ENCODE peak calls at places on chromosomes 5 and 9, in seven cellular contexts. One of them, this sample, is unnamed.

GRCh38 chr5:141692533-141692888 is 10.5 kb upstream of the ARAP3 start:
- DNase-seq in cardiac muscle cell: no peak
- DNase-seq in GM12865: no peak
- DNase-seq in brain microvascular endothelial cell: no peak
- DNase-seq in fibroblast of lung: no peak
- DNase-seq in uterus: no peak
- DNase-seq in astrocyte of the spinal cord: no peak
- DNase-seq in this sample: no peak

GRCh38 chr9:4923580-4924544 is 61.2 kb upstream of the JAK2 start:
- DNase-seq in brain microvascular endothelial cell: no peak
- DNase-seq in GM12865: peak
- DNase-seq in uterus: no peak
- DNase-seq in cardiac muscle cell: no peak
- DNase-seq in astrocyte of the spinal cord: peak
- DNase-seq in fibroblast of lung: peak
- DNase-seq in this sample: peak

GRCh38 chr5:54761213-54761701 is 224.1 kb downstream of the ESM1 start:
- DNase-seq in uterus: peak
- DNase-seq in GM12865: no peak
- DNase-seq in fibroblast of lung: peak
- DNase-seq in cardiac muscle cell: no peak
- DNase-seq in astrocyte of the spinal cord: peak
- DNase-seq in brain microvascular endothelial cell: peak
- DNase-seq in this sample: peak

GRCh38 chr5:34014614-34015013 is 6.8 kb upstream of the AMACR start:
- DNase-seq in cardiac muscle cell: no peak
- DNase-seq in fibroblast of lung: no peak
- DNase-seq in brain microvascular endothelial cell: no peak
- DNase-seq in astrocyte of the spinal cord: no peak
- DNase-seq in uterus: no peak
- DNase-seq in GM12865: no peak
- DNase-seq in this sample: no peak

GRCh38 chr9:69444021-69444420 is 119.0 kb downstream of the ENTREP1 start:
- DNase-seq in GM12865: no peak
- DNase-seq in uterus: no peak
- DNase-seq in fibroblast of lung: peak
- DNase-seq in cardiac muscle cell: no peak
- DNase-seq in brain microvascular endothelial cell: peak
- DNase-seq in astrocyte of the spinal cord: peak
- DNase-seq in this sample: peak

GRCh38 chr5:1800470-1801060 is 642 bp upstream of the NDUFS6 start:
- DNase-seq in fibroblast of lung: peak
- DNase-seq in brain microvascular endothelial cell: no peak
- DNase-seq in astrocyte of the spinal cord: peak
- DNase-seq in uterus: no peak
- DNase-seq in cardiac muscle cell: peak
- DNase-seq in GM12865: peak
- DNase-seq in this sample: peak

GRCh38 chr9:99015890-99016289 is 72.2 kb downstream of the COL15A1 start:
- DNase-seq in uterus: no peak
- DNase-seq in brain microvascular endothelial cell: no peak
- DNase-seq in astrocyte of the spinal cord: no peak
- DNase-seq in cardiac muscle cell: no peak
- DNase-seq in fibroblast of lung: no peak
- DNase-seq in GM12865: no peak
- DNase-seq in this sample: no peak

GRCh38 chr9:4927043-4927471 is 58.0 kb upstream of the JAK2 start:
- DNase-seq in cardiac muscle cell: peak
- DNase-seq in astrocyte of the spinal cord: no peak
- DNase-seq in fibroblast of lung: no peak
- DNase-seq in GM12865: peak
- DNase-seq in brain microvascular endothelial cell: no peak
- DNase-seq in uterus: no peak
- DNase-seq in this sample: no peak

GRCh38 chr5:116566251-116566650 is 8.4 kb downstream of the SEMA6A start:
- DNase-seq in cardiac muscle cell: no peak
- DNase-seq in astrocyte of the spinal cord: no peak
- DNase-seq in fibroblast of lung: no peak
- DNase-seq in brain microvascular endothelial cell: no peak
- DNase-seq in GM12865: no peak
- DNase-seq in uterus: no peak
- DNase-seq in this sample: no peak

GRCh38 chr9:105760053-105760452 is 65.7 kb downstream of the TMEM38B start:
- DNase-seq in uterus: no peak
- DNase-seq in GM12865: no peak
- DNase-seq in brain microvascular endothelial cell: no peak
- DNase-seq in astrocyte of the spinal cord: no peak
- DNase-seq in fibroblast of lung: no peak
- DNase-seq in cardiac muscle cell: no peak
- DNase-seq in this sample: peak

GRCh38 chr5:6158974-6159863 is 219.1 kb downstream of the MED10 start:
- DNase-seq in uterus: no peak
- DNase-seq in cardiac muscle cell: no peak
- DNase-seq in astrocyte of the spinal cord: peak
- DNase-seq in brain microvascular endothelial cell: peak
- DNase-seq in fibroblast of lung: peak
- DNase-seq in GM12865: no peak
- DNase-seq in this sample: peak

GRCh38 chr9:5112109-5112592 is 73.3 kb downstream of the INSL6 start:
- DNase-seq in uterus: no peak
- DNase-seq in fibroblast of lung: no peak
- DNase-seq in astrocyte of the spinal cord: no peak
- DNase-seq in cardiac muscle cell: no peak
- DNase-seq in GM12865: no peak
- DNase-seq in brain microvascular endothelial cell: no peak
- DNase-seq in this sample: no peak

GRCh38 chr9:135612437-135612836 is 26.9 kb downstream of the GLT6D1 start:
- DNase-seq in GM12865: no peak
- DNase-seq in uterus: no peak
- DNase-seq in fibroblast of lung: no peak
- DNase-seq in cardiac muscle cell: no peak
- DNase-seq in astrocyte of the spinal cord: no peak
- DNase-seq in brain microvascular endothelial cell: no peak
- DNase-seq in this sample: no peak

GRCh38 chr9:133676450-133676849 is 40.3 kb downstream of the DBH start:
- DNase-seq in brain microvascular endothelial cell: no peak
- DNase-seq in cardiac muscle cell: no peak
- DNase-seq in astrocyte of the spinal cord: no peak
- DNase-seq in fibroblast of lung: no peak
- DNase-seq in GM12865: no peak
- DNase-seq in uterus: no peak
- DNase-seq in this sample: no peak

GRCh38 chr5:28678899-28679298 is 1640.5 kb upstream of the CDH9 start:
- DNase-seq in GM12865: no peak
- DNase-seq in brain microvascular endothelial cell: no peak
- DNase-seq in astrocyte of the spinal cord: no peak
- DNase-seq in cardiac muscle cell: no peak
- DNase-seq in fibroblast of lung: no peak
- DNase-seq in uterus: no peak
- DNase-seq in this sample: no peak

GRCh38 chr5:151238303-151238741 is 14.4 kb upstream of the CCDC69 start:
- DNase-seq in GM12865: peak
- DNase-seq in brain microvascular endothelial cell: no peak
- DNase-seq in astrocyte of the spinal cord: no peak
- DNase-seq in uterus: peak
- DNase-seq in cardiac muscle cell: peak
- DNase-seq in fibroblast of lung: no peak
- DNase-seq in this sample: no peak

DNA sequence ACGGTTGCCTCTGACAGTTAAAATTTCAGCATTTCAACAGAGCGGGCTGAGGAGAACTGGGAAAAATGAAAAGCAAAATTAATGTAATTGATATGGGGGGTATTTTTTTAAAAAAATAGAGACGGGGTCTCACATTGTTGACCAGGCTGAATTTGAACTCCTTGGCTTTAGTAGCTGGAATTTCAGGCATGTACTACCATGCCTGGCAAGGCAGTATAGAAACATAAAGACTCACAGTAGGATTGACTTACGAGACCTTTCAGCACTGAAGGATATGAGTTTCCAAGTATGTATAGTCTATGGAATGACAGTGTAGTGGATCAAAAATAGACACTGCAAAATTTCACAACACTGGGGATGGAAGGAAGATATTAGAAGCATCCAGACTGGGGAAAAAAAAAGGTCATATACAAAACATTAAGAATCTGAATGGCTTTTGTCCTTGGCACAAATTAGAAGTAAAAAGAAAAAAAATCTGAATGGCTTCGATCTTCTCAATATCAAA is 6.8 kb downstream of the DCP2 start:
- DNase-seq in GM12865: no peak
- DNase-seq in cardiac muscle cell: no peak
- DNase-seq in uterus: no peak
- DNase-seq in brain microvascular endothelial cell: no peak
- DNase-seq in fibroblast of lung: no peak
- DNase-seq in astrocyte of the spinal cord: no peak
- DNase-seq in this sample: no peak
- H3K4me3 ChIP-seq in GM12865: no peak
- H3K4me3 ChIP-seq in cardiac muscle cell: no peak
- H3K4me3 ChIP-seq in uterus: no peak
- H3K4me3 ChIP-seq in brain microvascular endothelial cell: no peak
- H3K4me3 ChIP-seq in fibroblast of lung: no peak
- H3K4me3 ChIP-seq in astrocyte of the spinal cord: no peak
- H3K4me3 ChIP-seq in this sample: no peak

GRCh38 chr9:92850898-92851297 is 26.9 kb downstream of the ZNF484 start:
- DNase-seq in brain microvascular endothelial cell: no peak
- DNase-seq in uterus: no peak
- DNase-seq in astrocyte of the spinal cord: no peak
- DNase-seq in GM12865: no peak
- DNase-seq in cardiac muscle cell: no peak
- DNase-seq in fibroblast of lung: no peak
- DNase-seq in this sample: no peak
- TF ChIP-seq CTCF in brain microvascular endothelial cell: no peak
- TF ChIP-seq CTCF in uterus: no peak
- TF ChIP-seq CTCF in astrocyte of the spinal cord: no peak
- TF ChIP-seq CTCF in GM12865: no peak
- TF ChIP-seq CTCF in cardiac muscle cell: no peak
- TF ChIP-seq CTCF in fibroblast of lung: no peak
- TF ChIP-seq CTCF in this sample: no peak

GRCh38 chr5:118692811-118693342 is 295.5 kb downstream of the DTWD2 start:
- DNase-seq in GM12865: peak
- DNase-seq in uterus: no peak
- DNase-seq in astrocyte of the spinal cord: no peak
- DNase-seq in cardiac muscle cell: peak
- DNase-seq in brain microvascular endothelial cell: no peak
- DNase-seq in fibroblast of lung: no peak
- DNase-seq in this sample: no peak
- H3K4me3 ChIP-seq in GM12865: no peak
- H3K4me3 ChIP-seq in uterus: no peak
- H3K4me3 ChIP-seq in astrocyte of the spinal cord: no peak
- H3K4me3 ChIP-seq in cardiac muscle cell: no peak
- H3K4me3 ChIP-seq in brain microvascular endothelial cell: no peak
- H3K4me3 ChIP-seq in fibroblast of lung: no peak
- H3K4me3 ChIP-seq in this sample: no peak

DNA sequence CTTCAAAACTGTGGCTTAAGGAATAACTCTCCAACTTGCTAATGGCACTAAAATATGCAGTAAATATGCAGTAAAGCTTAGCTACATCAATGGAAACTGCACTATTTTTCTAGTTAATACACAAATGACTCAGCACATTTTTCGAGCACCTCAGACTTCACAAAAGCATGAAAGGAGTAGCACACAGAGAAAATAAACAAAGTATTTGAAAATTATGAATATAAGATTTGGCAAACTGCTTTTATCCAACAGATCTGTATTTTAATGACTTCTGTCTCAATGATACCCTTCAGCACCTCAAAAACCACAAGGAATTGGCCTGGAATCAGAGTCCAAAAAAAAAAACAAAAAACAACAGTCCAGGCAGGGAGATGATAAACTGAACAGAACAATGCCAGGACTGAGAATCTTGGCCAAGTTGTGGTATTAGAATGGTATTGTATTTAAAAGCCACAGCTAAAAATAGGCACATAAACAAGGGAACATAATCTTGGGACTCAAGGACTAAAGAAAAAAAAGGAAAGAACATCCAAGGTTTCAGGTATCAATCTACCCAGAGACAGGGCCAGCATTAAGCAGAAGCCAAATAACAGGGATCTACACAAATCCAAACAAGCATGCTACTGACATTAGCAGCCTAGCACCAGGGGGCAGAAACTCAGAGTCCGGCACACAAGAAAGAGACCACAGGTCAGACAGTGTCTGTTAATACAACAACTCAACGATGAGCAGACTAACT is 21.4 kb downstream of the TMEM245 start:
- DNase-seq in fibroblast of lung: peak
- DNase-seq in brain microvascular endothelial cell: peak
- DNase-seq in uterus: peak
- DNase-seq in cardiac muscle cell: peak
- DNase-seq in GM12865: peak
- DNase-seq in astrocyte of the spinal cord: peak
- DNase-seq in this sample: peak
- TF ChIP-seq CTCF in fibroblast of lung: peak
- TF ChIP-seq CTCF in brain microvascular endothelial cell: peak
- TF ChIP-seq CTCF in uterus: no peak
- TF ChIP-seq CTCF in cardiac muscle cell: peak
- TF ChIP-seq CTCF in GM12865: no peak
- TF ChIP-seq CTCF in astrocyte of the spinal cord: peak
- TF ChIP-seq CTCF in this sample: peak

This sample was measured in fibroblast of the aortic adventitia.